ENCODE peak calls at places on chromosomes 6 and 20, in ten cellular contexts. D is foreskin fibroblast, E is HFF-Myc, T is psoas muscle, P is A549, G is WERI-Rb-1, Y is astrocyte of the spinal cord, Q is heart right ventricle, U is left ventricle myocardium inferior, Z is upper lobe of left lung. M is an unnamed sample.

GRCh38 chr20:48718914-48719578 is 108.8 kb downstream of the PREX1 start:
- DNase-seq in U (no peak), D (no peak), G (no peak), T (no peak), P (no peak), Y (no peak), Q (no peak), E (no peak), Z (no peak), M (no peak)

GRCh38 chr6:95636552-95637376 is 59.4 kb downstream of the MANEA start:
- DNase-seq in T (no peak), P (no peak), Y (no peak), U (no peak), D (no peak), E (no peak), Z (peak; percentile 30), Q (no peak), G (no peak), M (no peak)

GRCh38 chr6:154621611-154622010 is 111.1 kb upstream of the CNKSR3 start:
- DNase-seq in Q (no peak), P (no peak), U (no peak), G (no peak), Y (no peak), E (no peak), D (no peak), T (no peak), Z (no peak), M (no peak)

GRCh38 chr20:3786126-3786484 is 435 bp downstream of the CENPB start:
- DNase-seq in U (peak; percentile 62), Y (peak; percentile 62), Z (no peak), G (peak; percentile 54), Q (peak; percentile 50), E (no peak), P (peak; percentile 80), D (peak; percentile 80), T (peak; percentile 61), M (no peak)

GRCh38 chr20:4014031-4014474 is 1.3 kb downstream of the RNF24 start:
- DNase-seq in T (no peak), E (peak; percentile 73), U (no peak), D (peak; percentile 89), P (peak; percentile 87), G (peak; percentile 53), Z (no peak), Q (peak; percentile 52), Y (peak; percentile 85), M (peak; percentile 52)

GRCh38 chr6:99588618-99589289 is 17.9 kb upstream of the PRDM13 start:
- DNase-seq in U (peak; percentile 50), E (peak; percentile 35), D (peak; percentile 91), G (peak; percentile 89), P (peak; percentile 81), Y (peak; percentile 73), Z (peak; percentile 94), T (peak; percentile 66), Q (peak; percentile 26), M (no peak)

GRCh38 chr20:44724423-44725091 is 9.4 kb downstream of the CCN5 start:
- DNase-seq in Y (no peak), G (no peak), P (no peak), E (no peak), U (no peak), Z (peak; percentile 75), D (no peak), Q (no peak), T (no peak), M (no peak)

GRCh38 chr20:4170621-4171537 is 155.5 kb upstream of the RNF24 start:
- DNase-seq in T (no peak), U (no peak), P (no peak), G (no peak), E (no peak), Q (no peak), Y (peak; percentile 55), Z (no peak), D (peak; percentile 24), M (no peak)

GRCh38 chr6:119985952-119986736 is 636.6 kb upstream of the MAN1A1 start:
- DNase-seq in T (no peak), Q (no peak), P (no peak), U (no peak), E (no peak), D (peak; percentile 30), Z (no peak), G (no peak), Y (no peak), M (no peak)

GRCh38 chr6:107423474-107423873 is 35.9 kb downstream of the PDSS2 start:
- DNase-seq in E (no peak), D (no peak), T (no peak), P (no peak), Y (no peak), G (no peak), Q (no peak), U (no peak), Z (no peak), M (peak; percentile 29)

GRCh38 chr6:50815436-50816114 is 3.1 kb upstream of the TFAP2B start:
- DNase-seq in Z (no peak), U (no peak), Y (peak; percentile 19), T (no peak), P (no peak), Q (no peak), G (no peak), E (no peak), D (peak; percentile 46), M (peak; percentile 2)

GRCh38 chr20:1861347-1861987 is 33.7 kb upstream of the SIRPA start:
- DNase-seq in Y (peak; percentile 24), U (no peak), Z (no peak), D (no peak), G (no peak), T (no peak), Q (no peak), P (peak; percentile 34), E (no peak), M (no peak)

GRCh38 chr6:11851405-11851804 is 72.8 kb upstream of the ADTRP start:
- DNase-seq in Y (peak; percentile 71), Z (no peak), Q (no peak), U (no peak), T (peak; percentile 20), D (peak; percentile 64), G (no peak), E (no peak), P (peak; percentile 38), M (no peak)

GRCh38 chr6:168355716-168356522 is 36.3 kb upstream of the DACT2 start:
- DNase-seq in T (peak; percentile 61), E (no peak), P (peak; percentile 52), U (peak; percentile 56), D (no peak), Q (peak; percentile 46), Z (peak; percentile 86), Y (no peak), G (peak; percentile 74), M (no peak)

GRCh38 chr6:36387440-36388303 is at the start of gene ETV7:
- DNase-seq in U (no peak), P (no peak), Q (no peak), T (peak; percentile 25), G (no peak), Z (peak; percentile 88), E (no peak), D (peak; percentile 50), Y (no peak), M (no peak)
- H3K4me3 ChIP-seq in U (peak within 1 kb of the TSS; percentile 73), P (peak within 1 kb of the TSS; percentile 34), Q (peak within 1 kb of the TSS; percentile 67), T (peak within 1 kb of the TSS; percentile 70), G (no peak within 1 kb of the TSS), Z (peak within 1 kb of the TSS; percentile 49), E (peak within 1 kb of the TSS; percentile 54), D (peak within 1 kb of the TSS; percentile 80), Y (peak within 1 kb of the TSS; percentile 54), M (peak within 1 kb of the TSS; percentile 56)

DNA sequence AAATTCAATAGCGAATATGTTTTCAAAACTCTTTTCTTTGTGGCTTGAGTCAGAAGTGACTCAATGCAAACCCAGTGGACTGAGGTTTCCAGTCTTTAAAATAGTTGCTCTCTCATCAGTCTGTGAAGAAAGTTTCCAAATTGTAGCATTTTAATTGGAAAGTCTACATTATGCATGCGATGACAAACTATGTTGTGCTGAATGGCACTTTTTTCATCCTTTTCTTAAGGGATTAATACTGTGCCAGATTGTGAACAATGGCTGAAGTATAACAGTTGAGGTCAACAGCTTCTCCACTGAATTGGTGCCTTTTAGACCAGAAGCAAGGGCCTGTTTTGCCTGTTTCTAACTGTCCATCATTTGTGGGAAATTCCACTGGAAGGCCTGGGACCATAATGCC is 377.1 kb downstream of the BTBD9 start:
- DNase-seq in U (no peak), P (no peak), Q (no peak), T (no peak), G (no peak), Z (no peak), E (no peak), Y (peak; percentile 79), D (peak; percentile 85), M (no peak)
- H3K4me3 ChIP-seq in U (no peak overlapping the region), P (no peak overlapping the region), Q (no peak overlapping the region), T (no peak overlapping the region), G (no peak overlapping the region), Z (no peak overlapping the region), E (no peak overlapping the region), Y (no peak overlapping the region), D (no peak overlapping the region), M (no peak overlapping the region)

GRCh38 chr20:10466855-10467254 is 31.8 kb downstream of the SLX4IP start:
- DNase-seq in G (no peak), U (no peak), D (no peak), Z (no peak), Q (no peak), T (no peak), P (no peak), Y (no peak), E (no peak), M (no peak)
- H3K4me3 ChIP-seq in G (no peak overlapping the region), U (peak overlapping the region; percentile 24), D (no peak overlapping the region), Z (no peak overlapping the region), Q (peak overlapping the region; percentile 8), T (no peak overlapping the region), P (no peak overlapping the region), Y (no peak overlapping the region), E (no peak overlapping the region), M (no peak overlapping the region)

GRCh38 chr6:20433321-20433720 is 31.6 kb downstream of the E2F3 start:
- DNase-seq in Y (no peak), U (no peak), E (no peak), P (no peak), G (no peak), T (no peak), Z (no peak), Q (no peak), D (no peak), M (no peak)

GRCh38 chr6:20426177-20427082 is 24.8 kb downstream of the E2F3 start:
- DNase-seq in Y (no peak), E (no peak), U (no peak), P (no peak), Z (no peak), Q (no peak), T (no peak), G (no peak), D (no peak), M (no peak)

GRCh38 chr6:20424679-20425078 is 23.0 kb downstream of the E2F3 start:
- DNase-seq in P (no peak), T (no peak), Q (no peak), U (no peak), G (no peak), D (no peak), Z (no peak), Y (no peak), E (no peak), M (no peak)

GRCh38 chr6:20432692-20433091 is 31.0 kb downstream of the E2F3 start:
- DNase-seq in Y (no peak), D (no peak), U (no peak), G (no peak), E (no peak), T (no peak), Z (no peak), Q (no peak), P (no peak), M (no peak)

DNA sequence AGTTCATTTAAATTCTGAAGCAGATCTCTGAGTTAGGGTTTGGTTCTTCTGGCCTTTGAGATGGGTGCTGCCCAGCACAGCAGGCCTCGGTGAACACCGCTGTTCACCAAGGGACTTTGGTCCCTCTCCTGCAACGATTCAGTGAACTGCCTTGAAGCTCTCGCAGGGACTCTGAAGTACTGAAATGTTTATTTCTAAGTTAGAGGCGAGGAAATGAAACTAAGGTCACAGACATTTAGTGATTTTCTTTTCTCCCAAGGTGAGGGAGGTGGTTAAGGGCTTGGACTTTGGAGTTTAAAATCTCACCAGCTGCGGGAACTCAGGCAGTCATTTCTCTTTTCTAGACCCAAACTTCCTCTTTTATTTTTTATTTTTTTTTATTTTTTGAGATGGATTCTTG is 26.2 kb downstream of the E2F3 start:
- DNase-seq in Y (no peak), U (no peak), T (no peak), Z (no peak), E (no peak), D (no peak), Q (no peak), P (no peak), G (no peak), M (no peak)
- H3K4me3 ChIP-seq in Y (no peak overlapping the region), U (no peak overlapping the region), T (no peak overlapping the region), Z (no peak overlapping the region), E (no peak overlapping the region), D (no peak overlapping the region), Q (no peak overlapping the region), P (no peak overlapping the region), G (no peak overlapping the region), M (no peak overlapping the region)